ENCODE peak calls at places on chromosomes 3 and 15, in five cellular contexts. One of them, this sample, is unnamed.

GRCh38 chr15:39281094-39281493 is 299.8 kb upstream of the THBS1 start:
- DNase-seq in stimulated activated CD4-positive, alpha-beta T cell treated with anti-CD3 and anti-CD28 coated beads, TNF-alpha, amount 100 ng/mL, for 1 hour: no peak
- DNase-seq in activated T-cell treated with anti-CD3 and anti-CD28 coated beads for 1 hour: no peak
- DNase-seq in AG04450: no peak
- DNase-seq in naive thymus-derived CD4-positive, alpha-beta T cell: no peak
- DNase-seq in this sample: no peak

GRCh38 chr15:32700501-32701150 is 17.2 kb upstream of the GREM1 start:
- DNase-seq in stimulated activated CD4-positive, alpha-beta T cell treated with anti-CD3 and anti-CD28 coated beads, TNF-alpha, amount 100 ng/mL, for 1 hour: no peak
- DNase-seq in activated T-cell treated with anti-CD3 and anti-CD28 coated beads for 1 hour: no peak
- DNase-seq in naive thymus-derived CD4-positive, alpha-beta T cell: no peak
- DNase-seq in AG04450: no peak
- DNase-seq in this sample: no peak

GRCh38 chr3:188185717-188186236 is 31.8 kb downstream of the LPP start:
- DNase-seq in AG04450: no peak
- DNase-seq in naive thymus-derived CD4-positive, alpha-beta T cell: no peak
- DNase-seq in stimulated activated CD4-positive, alpha-beta T cell treated with anti-CD3 and anti-CD28 coated beads, TNF-alpha, amount 100 ng/mL, for 1 hour: no peak
- DNase-seq in activated T-cell treated with anti-CD3 and anti-CD28 coated beads for 1 hour: no peak
- DNase-seq in this sample: no peak

GRCh38 chr15:73946046-73946678 is 19.9 kb downstream of the LOXL1 start:
- DNase-seq in stimulated activated CD4-positive, alpha-beta T cell treated with anti-CD3 and anti-CD28 coated beads, TNF-alpha, amount 100 ng/mL, for 1 hour: no peak
- DNase-seq in AG04450: no peak
- DNase-seq in activated T-cell treated with anti-CD3 and anti-CD28 coated beads for 1 hour: no peak
- DNase-seq in naive thymus-derived CD4-positive, alpha-beta T cell: no peak
- DNase-seq in this sample: no peak

GRCh38 chr15:36468746-36469145 is 110.7 kb upstream of the CDIN1 start:
- DNase-seq in activated T-cell treated with anti-CD3 and anti-CD28 coated beads for 1 hour: no peak
- DNase-seq in naive thymus-derived CD4-positive, alpha-beta T cell: no peak
- DNase-seq in stimulated activated CD4-positive, alpha-beta T cell treated with anti-CD3 and anti-CD28 coated beads, TNF-alpha, amount 100 ng/mL, for 1 hour: no peak
- DNase-seq in AG04450: peak
- DNase-seq in this sample: no peak

GRCh38 chr3:143421556-143421955 is 302.0 kb downstream of the CHST2 start:
- DNase-seq in activated T-cell treated with anti-CD3 and anti-CD28 coated beads for 1 hour: no peak
- DNase-seq in naive thymus-derived CD4-positive, alpha-beta T cell: no peak
- DNase-seq in stimulated activated CD4-positive, alpha-beta T cell treated with anti-CD3 and anti-CD28 coated beads, TNF-alpha, amount 100 ng/mL, for 1 hour: no peak
- DNase-seq in AG04450: no peak
- DNase-seq in this sample: no peak

GRCh38 chr3:32577174-32577573 is 6.5 kb upstream of the DYNC1LI1 start:
- DNase-seq in AG04450: no peak
- DNase-seq in naive thymus-derived CD4-positive, alpha-beta T cell: no peak
- DNase-seq in activated T-cell treated with anti-CD3 and anti-CD28 coated beads for 1 hour: no peak
- DNase-seq in stimulated activated CD4-positive, alpha-beta T cell treated with anti-CD3 and anti-CD28 coated beads, TNF-alpha, amount 100 ng/mL, for 1 hour: no peak
- DNase-seq in this sample: no peak

GRCh38 chr3:4043867-4044575 is 244.8 kb downstream of the LRRN1 start:
- DNase-seq in AG04450: no peak
- DNase-seq in stimulated activated CD4-positive, alpha-beta T cell treated with anti-CD3 and anti-CD28 coated beads, TNF-alpha, amount 100 ng/mL, for 1 hour: no peak
- DNase-seq in activated T-cell treated with anti-CD3 and anti-CD28 coated beads for 1 hour: no peak
- DNase-seq in naive thymus-derived CD4-positive, alpha-beta T cell: no peak
- DNase-seq in this sample: no peak

GRCh38 chr15:66670198-66670597 is 31.8 kb upstream of the SMAD6 start:
- DNase-seq in naive thymus-derived CD4-positive, alpha-beta T cell: no peak
- DNase-seq in activated T-cell treated with anti-CD3 and anti-CD28 coated beads for 1 hour: no peak
- DNase-seq in AG04450: no peak
- DNase-seq in stimulated activated CD4-positive, alpha-beta T cell treated with anti-CD3 and anti-CD28 coated beads, TNF-alpha, amount 100 ng/mL, for 1 hour: no peak
- DNase-seq in this sample: no peak

GRCh38 chr15:22850055-22850454 is 11.6 kb downstream of the NIPA2 start:
- DNase-seq in AG04450: no peak
- DNase-seq in stimulated activated CD4-positive, alpha-beta T cell treated with anti-CD3 and anti-CD28 coated beads, TNF-alpha, amount 100 ng/mL, for 1 hour: no peak
- DNase-seq in activated T-cell treated with anti-CD3 and anti-CD28 coated beads for 1 hour: no peak
- DNase-seq in naive thymus-derived CD4-positive, alpha-beta T cell: no peak
- DNase-seq in this sample: no peak

GRCh38 chr3:185172086-185173049 is 19.5 kb upstream of the C3orf70 start:
- DNase-seq in stimulated activated CD4-positive, alpha-beta T cell treated with anti-CD3 and anti-CD28 coated beads, TNF-alpha, amount 100 ng/mL, for 1 hour: no peak
- DNase-seq in AG04450: no peak
- DNase-seq in activated T-cell treated with anti-CD3 and anti-CD28 coated beads for 1 hour: no peak
- DNase-seq in naive thymus-derived CD4-positive, alpha-beta T cell: no peak
- DNase-seq in this sample: peak

GRCh38 chr15:39270976-39271375 is 309.9 kb upstream of the THBS1 start:
- DNase-seq in AG04450: peak
- DNase-seq in naive thymus-derived CD4-positive, alpha-beta T cell: no peak
- DNase-seq in activated T-cell treated with anti-CD3 and anti-CD28 coated beads for 1 hour: no peak
- DNase-seq in stimulated activated CD4-positive, alpha-beta T cell treated with anti-CD3 and anti-CD28 coated beads, TNF-alpha, amount 100 ng/mL, for 1 hour: no peak
- DNase-seq in this sample: no peak

GRCh38 chr15:69751575-69751974 is 299.0 kb downstream of the RPLP1 start:
- DNase-seq in naive thymus-derived CD4-positive, alpha-beta T cell: no peak
- DNase-seq in stimulated activated CD4-positive, alpha-beta T cell treated with anti-CD3 and anti-CD28 coated beads, TNF-alpha, amount 100 ng/mL, for 1 hour: no peak
- DNase-seq in AG04450: no peak
- DNase-seq in activated T-cell treated with anti-CD3 and anti-CD28 coated beads for 1 hour: no peak
- DNase-seq in this sample: no peak

GRCh38 chr15:76138436-76138835 is 78.7 kb downstream of the TMEM266 start:
- DNase-seq in naive thymus-derived CD4-positive, alpha-beta T cell: no peak
- DNase-seq in AG04450: no peak
- DNase-seq in activated T-cell treated with anti-CD3 and anti-CD28 coated beads for 1 hour: no peak
- DNase-seq in stimulated activated CD4-positive, alpha-beta T cell treated with anti-CD3 and anti-CD28 coated beads, TNF-alpha, amount 100 ng/mL, for 1 hour: no peak
- DNase-seq in this sample: no peak

GRCh38 chr3:115062412-115062956 is 84.6 kb downstream of the ZBTB20 start:
- DNase-seq in AG04450: no peak
- DNase-seq in naive thymus-derived CD4-positive, alpha-beta T cell: no peak
- DNase-seq in activated T-cell treated with anti-CD3 and anti-CD28 coated beads for 1 hour: no peak
- DNase-seq in stimulated activated CD4-positive, alpha-beta T cell treated with anti-CD3 and anti-CD28 coated beads, TNF-alpha, amount 100 ng/mL, for 1 hour: no peak
- DNase-seq in this sample: no peak

GRCh38 chr15:45179221-45179985 is 8.4 kb downstream of the SHF start:
- DNase-seq in activated T-cell treated with anti-CD3 and anti-CD28 coated beads for 1 hour: peak
- DNase-seq in stimulated activated CD4-positive, alpha-beta T cell treated with anti-CD3 and anti-CD28 coated beads, TNF-alpha, amount 100 ng/mL, for 1 hour: no peak
- DNase-seq in naive thymus-derived CD4-positive, alpha-beta T cell: peak
- DNase-seq in AG04450: no peak
- DNase-seq in this sample: no peak

GRCh38 chr15:87944051-87944450 is 312.5 kb downstream of the NTRK3 start:
- DNase-seq in naive thymus-derived CD4-positive, alpha-beta T cell: no peak
- DNase-seq in activated T-cell treated with anti-CD3 and anti-CD28 coated beads for 1 hour: no peak
- DNase-seq in stimulated activated CD4-positive, alpha-beta T cell treated with anti-CD3 and anti-CD28 coated beads, TNF-alpha, amount 100 ng/mL, for 1 hour: no peak
- DNase-seq in AG04450: no peak
- DNase-seq in this sample: no peak